ENCODE peak calls at places on chromosomes 13 and 19, in eight cellular contexts. H is left colon; B is Peyer's patch; K is stimulated activated CD4-positive, alpha-beta T cell treated with anti-CD3 and anti-CD28 coated beads, Interleukin-4, amount 100 ng/mL, for 1 hour; O is amniotic epithelial cell; J is heart left ventricle; N is T-helper 17 cell; L is GM12891. Q is an unnamed sample.

GRCh38 chr19:54188224-54188871 is 1.0 kb downstream of the MBOAT7 start:
- DNase-seq in H (peak), B (peak), K (peak), O (peak), J (no peak), N (no peak), L (no peak), Q (peak)

GRCh38 chr19:40550951-40551350 is 25.7 kb upstream of the SHKBP1 start:
- DNase-seq in H (no peak), B (no peak), K (no peak), O (no peak), J (no peak), N (no peak), L (no peak), Q (no peak)

GRCh38 chr13:41137241-41137640 is 4.6 kb upstream of the KBTBD6 start:
- DNase-seq in H (no peak), B (no peak), K (no peak), O (no peak), J (no peak), N (no peak), L (no peak), Q (no peak)

GRCh38 chr13:96397807-96398206 is 307.9 kb downstream of the HS6ST3 start:
- DNase-seq in H (no peak), B (no peak), K (no peak), O (no peak), J (no peak), N (no peak), L (no peak), Q (no peak)

GRCh38 chr13:36414461-36414860 is 17.8 kb upstream of the CCNA1 start:
- DNase-seq in H (no peak), B (no peak), K (no peak), O (no peak), J (no peak), N (no peak), L (no peak), Q (no peak)

GRCh38 chr19:54430306-54431254 is 15.3 kb downstream of the TTYH1 start:
- DNase-seq in H (peak), B (peak), K (peak), O (no peak), J (peak), N (peak), L (no peak), Q (peak)

GRCh38 chr19:49057636-49058234 is at the start of gene CGB7:
- DNase-seq in H (peak), B (peak), K (no peak), O (peak), J (peak), N (peak), L (no peak), Q (peak)

GRCh38 chr19:33460221-33460908 is 61.2 kb downstream of the PEPD start:
- DNase-seq in H (no peak), B (peak), K (no peak), O (no peak), J (no peak), N (no peak), L (no peak), Q (no peak)

GRCh38 chr19:13026478-13026999 is 31.3 kb downstream of the NFIX start:
- DNase-seq in H (peak), B (no peak), K (no peak), O (peak), J (no peak), N (no peak), L (no peak), Q (peak)

GRCh38 chr13:111099292-111099691 is 15.8 kb upstream of the ARHGEF7 start:
- DNase-seq in H (no peak), B (no peak), K (no peak), O (no peak), J (no peak), N (no peak), L (no peak), Q (no peak)

GRCh38 chr19:31572671-31573298 is 223.5 kb upstream of the TSHZ3 start:
- DNase-seq in H (no peak), B (no peak), K (no peak), O (no peak), J (no peak), N (no peak), L (no peak), Q (no peak)

GRCh38 chr13:111394211-111394922 is 73.9 kb downstream of the TEX29 start:
- DNase-seq in H (no peak), B (no peak), K (no peak), O (no peak), J (no peak), N (no peak), L (no peak), Q (no peak)

GRCh38 chr13:113486698-113487097 is 3.8 kb downstream of the DCUN1D2 start:
- DNase-seq in H (no peak), B (no peak), K (no peak), O (no peak), J (no peak), N (no peak), L (no peak), Q (no peak)

GRCh38 chr19:4690362-4690761 is 20.2 kb upstream of the MYDGF start:
- DNase-seq in H (no peak), B (no peak), K (no peak), O (no peak), J (no peak), N (no peak), L (no peak), Q (no peak)

GRCh38 chr13:112129557-112129956 is 62.6 kb downstream of the SOX1 start:
- DNase-seq in H (no peak), B (no peak), K (no peak), O (no peak), J (no peak), N (no peak), L (no peak), Q (no peak)

GRCh38 chr19:13748169-13748884 is 16.0 kb upstream of the MRI1 start:
- DNase-seq in H (peak), B (peak), K (no peak), O (peak), J (no peak), N (no peak), L (no peak), Q (peak)

GRCh38 chr13:19069684-19070397 is 111.8 kb downstream of the TUBA3C start:
- DNase-seq in H (no peak), B (no peak), K (no peak), O (no peak), J (no peak), N (no peak), L (no peak), Q (no peak)

GRCh38 chr19:40147338-40147692 is 43.9 kb upstream of the MAP3K10 start:
- DNase-seq in H (no peak), B (no peak), K (no peak), O (no peak), J (no peak), N (no peak), L (no peak), Q (no peak)

GRCh38 chr19:34308381-34309367 is 54.3 kb downstream of the GARRE1 start:
- DNase-seq in H (no peak), B (peak), K (no peak), O (peak), J (no peak), N (no peak), L (no peak), Q (no peak)

Q was measured in mesenchymal stem cell.